ENCODE peak calls at places on chromosome 3, in four cellular contexts. J is GM12878, Z is HepG2, L is K562. K is an unnamed sample.

GRCh38 chr3:128278761-128279593 is 125.7 kb downstream of the EEFSEC start:
- DNase-seq in J (no peak), Z (no peak), L (no peak), K (peak)

GRCh38 chr3:63976166-63976861 is 47.0 kb downstream of the PSMD6 start:
- DNase-seq in J (no peak), Z (peak), L (no peak), K (no peak)

GRCh38 chr3:13133011-13133410 is 59.8 kb upstream of the IQSEC1 start:
- DNase-seq in J (no peak), Z (no peak), L (no peak), K (no peak)

GRCh38 chr3:194577985-194578905 is 55.0 kb downstream of the TMEM44 start:
- DNase-seq in J (no peak), Z (peak), L (peak), K (no peak)

GRCh38 chr3:125078961-125079674 is 23.3 kb upstream of the HEG1 start:
- DNase-seq in J (no peak), Z (no peak), L (no peak), K (no peak)

GRCh38 chr3:162073422-162073821 is 576.8 kb downstream of the OTOL1 start:
- DNase-seq in J (no peak), Z (no peak), L (no peak), K (peak)

GRCh38 chr3:16067837-16068471 is 106.5 kb upstream of the GALNT15 start:
- DNase-seq in J (no peak), Z (no peak), L (no peak), K (peak)

GRCh38 chr3:188323067-188323842 is 169.3 kb downstream of the LPP start:
- DNase-seq in J (no peak), Z (no peak), L (no peak), K (no peak)

GRCh38 chr3:143203848-143204247 is 84.3 kb downstream of the CHST2 start:
- DNase-seq in J (no peak), Z (no peak), L (no peak), K (no peak)

GRCh38 chr3:110783541-110783940 is 288.1 kb upstream of the NECTIN3 start:
- DNase-seq in J (no peak), Z (no peak), L (no peak), K (no peak)

GRCh38 chr3:108124337-108125150 is 33.7 kb upstream of the CD47 start:
- DNase-seq in J (peak), Z (no peak), L (peak), K (no peak)

GRCh38 chr3:168714609-168715240 is 619.0 kb upstream of the GOLIM4 start:
- DNase-seq in J (peak), Z (no peak), L (no peak), K (no peak)

GRCh38 chr3:66816110-66816761 is 181.9 kb upstream of the KBTBD8 start:
- DNase-seq in J (no peak), Z (peak), L (peak), K (peak)

GRCh38 chr3:191331443-191331842 is 1.1 kb upstream of the UTS2B start:
- DNase-seq in J (no peak), Z (no peak), L (peak), K (no peak)

GRCh38 chr3:33645060-33645841 is 72.8 kb downstream of the CLASP2 start:
- DNase-seq in J (no peak), Z (no peak), L (peak), K (peak)

GRCh38 chr3:46986055-46986730 is 6.7 kb downstream of the NBEAL2 start:
- DNase-seq in J (no peak), Z (no peak), L (no peak), K (no peak)

GRCh38 chr3:58722526-58722925 is 56.0 kb upstream of the FAM3D start:
- DNase-seq in J (no peak), Z (no peak), L (no peak), K (peak)

GRCh38 chr3:64251019-64251418 is 25.8 kb upstream of the PRICKLE2 start:
- DNase-seq in J (no peak), Z (peak), L (no peak), K (no peak)

GRCh38 chr3:10395671-10396070 is 74.8 kb upstream of the SEC13 start:
- DNase-seq in J (no peak), Z (no peak), L (no peak), K (no peak)

GRCh38 chr3:13684350-13684749 is 135.4 kb downstream of the FBLN2 start:
- DNase-seq in J (no peak), Z (no peak), L (no peak), K (no peak)

GRCh38 chr3:69353492-69353891 is 32.4 kb downstream of the FRMD4B start:
- DNase-seq in J (no peak), Z (no peak), L (no peak), K (no peak)
- TF ChIP-seq NFIC in J (no peak), Z (no peak), L (no peak), K (no peak)

GRCh38 chr3:173064631-173065030 is 76.4 kb downstream of the SPATA16 start:
- DNase-seq in J (no peak), Z (no peak), L (no peak), K (no peak)

GRCh38 chr3:173066044-173066679 is 74.9 kb downstream of the SPATA16 start:
- DNase-seq in J (no peak), Z (no peak), L (no peak), K (peak)

GRCh38 chr3:173065543-173065970 is 75.5 kb downstream of the SPATA16 start:
- DNase-seq in J (no peak), Z (no peak), L (no peak), K (peak)
- TF ChIP-seq NFIC in J (no peak), Z (no peak), L (no peak), K (no peak)

GRCh38 chr3:42651248-42652091 is 2.0 kb upstream of the ZBTB47 start:
- DNase-seq in J (no peak), Z (no peak), L (no peak), K (no peak)

GRCh38 chr3:42653303-42653559 is 266 bp upstream of the ZBTB47 start:
- DNase-seq in J (no peak), Z (no peak), L (no peak), K (no peak)

GRCh38 chr3:42652251-42652610 is 1.3 kb upstream of the ZBTB47 start:
- DNase-seq in J (no peak), Z (no peak), L (no peak), K (no peak)

GRCh38 chr3:42653560-42654330 is at the start of gene ZBTB47:
- DNase-seq in J (no peak), Z (no peak), L (peak), K (no peak)

DNA sequence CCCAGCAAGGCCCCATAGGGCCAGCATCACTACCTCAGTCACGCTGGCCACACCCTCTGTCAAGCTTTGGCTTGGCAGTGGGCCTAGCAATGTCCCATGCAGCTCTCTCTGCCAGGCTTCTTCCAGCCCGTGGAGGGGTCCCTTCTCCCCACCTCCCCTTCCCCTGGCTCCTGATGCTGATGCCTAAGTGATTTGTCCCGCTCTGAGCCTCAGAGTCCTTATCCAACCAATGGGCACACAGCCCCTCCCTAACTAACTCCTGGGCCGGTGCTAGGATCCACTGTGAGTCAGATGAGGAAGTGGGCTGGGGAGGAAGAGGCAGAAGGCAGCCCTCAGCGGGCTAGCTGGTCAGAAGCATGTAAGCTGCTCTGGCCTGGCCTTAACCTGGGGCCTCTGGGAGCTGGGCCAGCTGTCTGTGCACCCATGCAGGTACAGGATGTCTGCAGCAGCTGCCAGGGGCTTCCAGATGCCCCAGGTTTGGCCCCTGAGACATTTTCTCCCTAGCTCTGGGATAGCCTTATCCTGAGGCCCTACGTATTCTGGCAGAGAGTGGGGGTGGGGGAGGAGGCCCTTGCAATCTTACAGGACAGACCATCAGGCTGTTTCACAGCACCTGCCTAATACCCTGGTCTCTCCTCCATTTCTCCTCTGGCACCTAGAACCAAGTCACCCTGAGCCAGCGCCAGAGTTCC is 740 bp upstream of the ZBTB47 start:
- DNase-seq in J (peak), Z (peak), L (peak), K (peak)
- TF ChIP-seq NFIC in J (no peak), Z (no peak), L (peak), K (no peak)

GRCh38 chr3:29764603-29765254 is 483.9 kb downstream of the RBMS3 start:
- DNase-seq in J (no peak), Z (no peak), L (no peak), K (no peak)
- TF ChIP-seq NFIC in J (no peak), Z (no peak), L (no peak), K (peak)

DNA sequence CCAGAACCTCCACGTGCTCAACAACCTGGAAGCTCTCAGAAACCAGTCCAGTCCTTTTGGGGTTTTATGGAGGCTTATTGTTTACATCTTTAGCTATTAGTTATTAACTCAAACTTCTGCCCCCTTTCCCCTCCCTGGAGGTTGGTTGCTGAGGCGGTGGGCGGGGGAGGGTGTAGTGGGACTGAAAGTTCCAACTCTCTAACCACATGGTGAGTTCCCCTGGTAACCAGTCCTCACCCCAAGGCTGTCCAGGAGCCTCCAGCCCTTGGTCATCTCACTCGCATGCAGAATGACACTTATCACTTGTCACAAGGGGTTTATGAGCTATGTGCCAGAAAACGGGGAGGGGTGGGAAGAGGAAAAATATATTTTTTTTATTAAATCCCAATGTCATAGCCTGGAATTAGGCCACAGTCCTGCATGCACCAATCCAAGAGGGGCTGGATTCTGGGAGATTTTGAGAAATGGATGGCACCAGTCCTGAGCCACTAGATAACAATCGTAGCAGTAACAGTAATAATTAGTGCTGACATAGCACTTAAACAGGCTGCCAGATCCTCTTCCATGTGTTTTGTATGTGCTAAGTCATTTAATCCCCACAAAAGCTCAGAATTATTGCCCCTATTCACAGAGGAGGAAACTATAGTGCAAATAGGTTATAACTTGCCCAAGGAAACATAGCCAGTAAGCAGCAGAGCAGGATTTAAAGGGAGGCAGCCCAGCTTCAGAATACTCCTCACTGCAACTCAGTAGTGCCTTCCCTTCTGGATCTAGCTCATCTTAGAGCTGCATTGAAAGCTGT is 85.7 kb downstream of the CRYGS start:
- DNase-seq in J (no peak), Z (no peak), L (peak), K (no peak)
- TF ChIP-seq NFIC in J (no peak), Z (no peak), L (no peak), K (no peak)

DNA sequence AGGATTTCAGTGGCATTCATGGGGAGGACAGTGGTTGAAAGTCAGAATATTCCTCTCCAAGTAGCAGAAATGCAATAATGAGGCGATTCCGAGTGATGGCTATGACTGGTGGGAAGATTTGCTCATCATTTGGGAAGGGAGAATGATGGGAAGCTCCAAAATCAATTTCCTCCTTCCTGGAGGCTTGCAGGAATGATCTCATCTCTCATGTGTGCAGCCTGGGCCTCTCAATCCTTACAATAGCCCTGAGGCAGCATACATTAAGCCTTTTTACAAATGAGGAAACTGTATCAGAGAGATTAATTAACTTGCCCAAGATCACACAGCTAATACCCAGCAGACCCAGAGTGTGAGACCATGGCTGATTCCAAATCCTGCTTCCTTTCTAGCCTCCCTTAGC is 58.7 kb downstream of the BOC start:
- DNase-seq in J (no peak), Z (no peak), L (no peak), K (no peak)
- TF ChIP-seq NFIC in J (no peak), Z (no peak), L (no peak), K (no peak)

DNA sequence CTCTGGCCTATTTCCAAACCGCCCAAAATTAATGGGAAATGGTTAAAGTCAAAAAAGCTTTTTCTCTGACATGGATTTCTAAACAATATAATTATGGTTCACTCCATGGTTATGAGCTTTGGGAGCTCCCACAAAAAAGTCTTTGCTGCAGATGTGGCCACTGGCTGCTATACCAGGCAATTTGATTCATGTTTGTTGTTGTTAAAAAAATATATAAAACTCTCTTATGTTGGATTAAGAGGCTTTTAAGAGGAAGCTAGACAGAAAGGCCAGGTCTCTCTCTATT is 258.6 kb downstream of the TIGIT start:
- DNase-seq in J (no peak), Z (no peak), L (no peak), K (no peak)
- TF ChIP-seq NFIC in J (no peak), Z (no peak), L (no peak), K (no peak)

DNA sequence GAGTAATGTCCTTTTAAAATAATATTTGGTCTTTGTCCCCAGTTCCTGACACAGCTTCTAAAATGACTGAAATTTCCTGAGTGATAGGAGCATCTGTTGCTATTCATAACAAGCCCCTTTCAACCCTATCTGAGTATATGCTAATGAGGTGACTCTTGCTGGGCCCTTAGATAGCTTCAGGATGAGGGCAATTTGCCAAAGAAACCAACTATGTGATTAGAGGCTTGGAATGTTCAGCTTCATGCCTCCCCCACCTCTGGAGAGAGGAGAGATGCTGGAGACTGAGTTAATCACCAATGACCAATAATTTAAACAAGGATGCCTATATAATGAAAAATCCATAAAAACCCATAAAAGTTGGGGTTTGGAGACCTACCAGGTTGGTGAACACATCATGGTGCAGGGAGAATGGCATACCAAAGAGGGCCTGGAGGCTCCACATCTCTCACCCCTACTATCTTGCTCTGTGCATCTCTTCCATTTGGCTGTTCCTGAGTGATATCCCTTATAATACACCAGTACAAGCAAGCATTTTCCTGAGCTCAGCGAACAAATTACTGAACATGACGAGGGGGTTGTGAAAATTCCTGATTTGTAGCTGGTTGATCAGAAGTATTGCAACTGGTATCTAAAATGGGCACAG is 189.2 kb downstream of the ECT2 start:
- DNase-seq in J (no peak), Z (no peak), L (peak), K (no peak)
- TF ChIP-seq NFIC in J (no peak), Z (no peak), L (peak), K (no peak)

K was measured in SK-N-SH.